ENCODE peak calls at places on chromosomes 12 and 14, in six cellular contexts. U, I, O, P, C and Q are unnamed samples.

GRCh38 chr12:98274430-98275130 is 240.8 kb upstream of the TMPO start:
- DNase-seq in U (no peak), I (no peak), O (no peak), P (no peak), C (no peak), Q (no peak)

GRCh38 chr12:105933671-105934665 is 204.8 kb downstream of the NUAK1 start:
- DNase-seq in U (peak; percentile 94), I (peak; percentile 54), O (peak; percentile 99), P (peak; percentile 95), C (peak; percentile 14), Q (peak; percentile 94)

GRCh38 chr12:59046763-59047534 is 126.6 kb upstream of the LRIG3 start:
- DNase-seq in U (no peak), I (no peak), O (no peak), P (no peak), C (no peak), Q (no peak)

GRCh38 chr12:4447151-4447550 is 1.5 kb upstream of the FGF6 start:
- DNase-seq in U (no peak), I (no peak), O (no peak), P (no peak), C (no peak), Q (no peak)

GRCh38 chr12:13436696-13437391 is 240.3 kb downstream of the EMP1 start:
- DNase-seq in U (peak; percentile 21), I (peak; percentile 24), O (peak; percentile 75), P (peak; percentile 66), C (no peak), Q (no peak)

GRCh38 chr14:69354383-69355154 is 43.5 kb downstream of the ERH start:
- DNase-seq in U (no peak), I (no peak), O (no peak), P (no peak), C (no peak), Q (no peak)

GRCh38 chr14:24372701-24373416 is 4.9 kb downstream of the NFATC4 start:
- DNase-seq in U (no peak), I (no peak), O (peak; percentile 66), P (peak; percentile 77), C (no peak), Q (no peak)

GRCh38 chr12:106985479-106985878 is 1.5 kb downstream of the MTERF2 start:
- DNase-seq in U (no peak), I (no peak), O (no peak), P (no peak), C (no peak), Q (no peak)

GRCh38 chr14:33602396-33602795 is 348.5 kb downstream of the EGLN3 start:
- DNase-seq in U (no peak), I (no peak), O (peak; percentile 57), P (no peak), C (no peak), Q (no peak)

GRCh38 chr14:30214456-30215090 is 286.9 kb upstream of the PRKD1 start:
- DNase-seq in U (peak; percentile 35), I (no peak), O (peak; percentile 91), P (peak; percentile 89), C (no peak), Q (peak; percentile 53)

GRCh38 chr14:72614365-72614764 is 279.5 kb downstream of the DPF3 start:
- DNase-seq in U (no peak), I (no peak), O (no peak), P (no peak), C (no peak), Q (no peak)

GRCh38 chr14:72613975-72614319 is 280.0 kb downstream of the DPF3 start:
- DNase-seq in U (no peak), I (no peak), O (no peak), P (no peak), C (no peak), Q (no peak)

GRCh38 chr14:72615511-72616121 is 278.3 kb downstream of the DPF3 start:
- DNase-seq in U (no peak), I (no peak), O (peak; percentile 14), P (peak; percentile 60), C (no peak), Q (peak; percentile 41)

GRCh38 chr14:72616294-72616693 is 277.6 kb downstream of the DPF3 start:
- DNase-seq in U (peak; percentile 49), I (peak; percentile 39), O (no peak), P (peak; percentile 52), C (no peak), Q (peak; percentile 56)

GRCh38 chr14:72614891-72615410 is 278.9 kb downstream of the DPF3 start:
- DNase-seq in U (no peak), I (no peak), O (no peak), P (no peak), C (no peak), Q (no peak)
- H3K4me3 ChIP-seq in U (no peak overlapping the region), I (no peak overlapping the region), O (no peak overlapping the region), P (no peak overlapping the region), C (no peak overlapping the region), Q (no peak overlapping the region)

DNA sequence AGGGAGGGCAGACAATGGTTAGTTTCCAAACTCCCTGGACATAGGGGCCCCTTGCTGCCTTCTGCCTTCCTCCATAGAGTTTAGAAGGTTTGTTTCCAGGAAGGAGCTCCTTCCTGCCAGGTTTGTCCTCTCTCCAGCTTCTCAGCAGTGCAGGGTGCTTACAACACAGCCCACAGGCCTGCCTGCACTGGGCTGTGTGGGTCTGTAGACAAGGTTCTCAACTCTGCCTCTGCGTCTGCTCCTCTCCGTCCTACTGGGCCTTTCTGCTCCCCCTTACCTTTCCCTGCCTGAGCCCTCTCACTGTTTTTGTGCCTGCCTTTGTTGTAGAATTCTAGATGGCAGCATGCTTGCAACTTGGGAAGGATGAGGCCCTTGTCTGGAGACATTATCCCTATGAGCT is 124.0 kb downstream of the SAMD4A start:
- DNase-seq in U (no peak), I (no peak), O (no peak), P (no peak), C (no peak), Q (no peak)
- H3K4me3 ChIP-seq in U (no peak overlapping the region), I (no peak overlapping the region), O (no peak overlapping the region), P (no peak overlapping the region), C (no peak overlapping the region), Q (no peak overlapping the region)

DNA sequence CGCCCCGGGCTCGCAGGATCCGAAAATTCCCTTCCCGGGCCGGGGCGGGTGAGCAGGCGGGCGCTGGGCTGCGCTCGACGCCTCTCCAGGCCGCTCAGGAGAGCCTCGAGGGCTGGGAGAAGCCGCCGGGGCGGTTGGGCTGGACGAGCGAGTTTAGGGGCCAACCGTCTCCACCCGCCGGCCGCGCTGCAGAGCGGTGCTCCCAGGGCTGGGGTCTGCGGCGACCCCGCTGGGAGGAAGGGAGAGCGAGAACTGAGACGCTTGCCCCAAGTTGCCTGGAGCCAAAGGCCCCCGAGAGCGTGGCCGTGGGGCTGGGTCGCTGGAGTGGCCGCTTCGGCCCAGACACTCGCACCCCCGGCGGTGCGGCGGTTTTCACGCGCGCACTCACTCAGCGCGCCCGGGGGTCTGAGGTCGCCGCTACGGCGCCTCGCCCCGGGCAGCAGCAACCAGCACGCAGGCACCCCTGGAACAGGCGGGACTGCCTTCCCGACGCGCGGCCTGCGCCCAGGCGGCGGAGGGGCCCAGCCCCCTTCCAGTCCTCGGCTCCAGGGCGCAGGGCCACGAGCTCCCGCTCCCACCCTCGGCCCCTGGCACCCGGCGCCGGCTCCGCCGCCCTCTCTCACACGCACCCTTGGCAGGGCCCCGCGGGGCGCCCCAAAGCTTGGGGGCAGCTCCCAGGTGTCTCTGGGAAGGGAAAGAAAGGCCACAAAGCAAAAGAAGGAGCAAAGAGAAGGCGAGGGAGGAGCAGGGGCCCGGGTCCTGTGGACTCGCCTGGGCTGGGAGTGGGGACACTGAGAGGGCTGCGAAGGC is 586 bp upstream of the EFS start:
- DNase-seq in U (no peak), I (no peak), O (no peak), P (peak; percentile 33), C (no peak), Q (no peak)
- H3K4me3 ChIP-seq in U (peak overlapping the region; percentile 53), I (peak overlapping the region; percentile 70), O (peak overlapping the region; percentile 24), P (peak overlapping the region; percentile 28), C (peak overlapping the region; percentile 47), Q (peak overlapping the region; percentile 51)

GRCh38 chr14:75428230-75429104 is 645 bp downstream of the JDP2 start:
- DNase-seq in U (no peak), I (no peak), O (peak; percentile 29), P (peak; percentile 44), C (no peak), Q (no peak)
- H3K4me3 ChIP-seq in U (peak overlapping the region; percentile 60), I (peak overlapping the region; percentile 70), O (peak overlapping the region; percentile 78), P (peak overlapping the region; percentile 78), C (peak overlapping the region; percentile 62), Q (peak overlapping the region; percentile 82)